ENCODE peak calls at places on chromosomes 3 and 15, in nine cellular contexts. W is neural progenitor cell; V is A549; Y is neural crest cell; J is CD8-positive, alpha-beta T cell; A is GM10248; N is dorsolateral prefrontal cortex; K is heart left ventricle; F is activated CD8-positive, alpha-beta T cell treated with anti-CD3 and anti-CD28 coated beads for 36 hours. Q is an unnamed sample.

GRCh38 chr3:117892991-117893390 is 1141.7 kb downstream of the IGSF11 start:
- DNase-seq in K (no peak), J (no peak), F (no peak), A (no peak), Y (no peak), W (no peak), V (no peak), N (no peak), Q (no peak)

GRCh38 chr15:63048986-63049665 is 6.6 kb downstream of the TPM1 start:
- DNase-seq in J (peak), K (peak), Y (peak), V (no peak), N (peak), W (peak), F (peak), A (peak), Q (no peak)

GRCh38 chr15:69143756-69144436 is 16.5 kb upstream of the GLCE start:
- DNase-seq in N (no peak), V (no peak), Y (no peak), F (no peak), K (no peak), A (no peak), J (no peak), W (no peak), Q (no peak)

GRCh38 chr15:25176991-25177954 is 222.5 kb downstream of the SNRPN start:
- DNase-seq in K (peak), A (no peak), W (no peak), N (peak), V (no peak), J (peak), Y (no peak), F (no peak), Q (peak)

GRCh38 chr3:141021261-141021660 is 29.9 kb upstream of the SPSB4 start:
- DNase-seq in N (no peak), V (no peak), F (no peak), A (no peak), K (no peak), J (no peak), Y (no peak), W (no peak), Q (no peak)

GRCh38 chr3:23263796-23264195 is 60.7 kb downstream of the UBE2E2 start:
- DNase-seq in V (peak), F (no peak), J (no peak), W (no peak), N (no peak), K (no peak), A (no peak), Y (no peak), Q (no peak)

GRCh38 chr3:100492810-100493140 is 356 bp downstream of the TMEM45A start:
- DNase-seq in J (no peak), K (no peak), F (no peak), A (no peak), W (no peak), N (no peak), Y (no peak), V (no peak), Q (no peak)

GRCh38 chr3:171460226-171461086 is at the start of gene TNIK:
- DNase-seq in N (peak), J (peak), Y (peak), V (peak), K (peak), A (peak), W (peak), F (peak), Q (peak)

GRCh38 chr15:39845582-39845981 is 62.9 kb upstream of the FSIP1 start:
- DNase-seq in A (peak), F (no peak), N (no peak), K (no peak), Y (no peak), V (no peak), J (no peak), W (no peak), Q (no peak)

GRCh38 chr3:149443545-149443912 is 31.0 kb upstream of the TM4SF4 start:
- DNase-seq in A (no peak), F (no peak), V (no peak), K (no peak), N (no peak), J (no peak), Y (no peak), W (no peak), Q (no peak)

GRCh38 chr3:29153811-29154210 is 127.1 kb upstream of the RBMS3 start:
- DNase-seq in W (no peak), V (no peak), K (no peak), N (no peak), F (peak), J (peak), Y (no peak), A (no peak), Q (no peak)

GRCh38 chr3:184715943-184716651 is 4.2 kb upstream of the MAGEF1 start:
- DNase-seq in F (no peak), V (no peak), N (no peak), Y (no peak), A (no peak), W (peak), J (no peak), K (no peak), Q (no peak)

GRCh38 chr3:149908558-149908957 is 62.1 kb downstream of the PFN2 start:
- DNase-seq in K (no peak), V (no peak), N (no peak), F (no peak), A (no peak), W (no peak), Y (no peak), J (no peak), Q (no peak)

GRCh38 chr3:24355806-24356205 is 138.8 kb downstream of the THRB start:
- DNase-seq in W (no peak), Y (no peak), J (no peak), N (no peak), V (no peak), F (no peak), A (no peak), K (no peak), Q (no peak)

GRCh38 chr15:62087671-62088360 is 21.0 kb downstream of the C2CD4A start:
- DNase-seq in A (no peak), K (no peak), F (peak), W (no peak), N (no peak), Y (no peak), V (no peak), J (no peak), Q (no peak)

GRCh38 chr15:85592148-85592547 is 202.6 kb downstream of the KLHL25 start:
- DNase-seq in N (no peak), W (no peak), K (no peak), F (no peak), J (no peak), Y (no peak), V (no peak), A (no peak), Q (no peak)

GRCh38 chr3:128062033-128062745 is 10.0 kb downstream of the SEC61A1 start:
- DNase-seq in J (no peak), W (no peak), V (no peak), Y (no peak), K (no peak), F (no peak), A (no peak), N (no peak), Q (no peak)

GRCh38 chr15:55654541-55654940 is 66.4 kb upstream of the PYGO1 start:
- DNase-seq in Y (no peak), N (no peak), A (no peak), K (no peak), J (no peak), V (no peak), W (no peak), F (no peak), Q (no peak)

GRCh38 chr15:46848704-46849103 is 868.6 kb upstream of the SEMA6D start:
- DNase-seq in J (no peak), V (no peak), Y (no peak), W (no peak), A (no peak), N (no peak), F (no peak), K (no peak), Q (no peak)

GRCh38 chr3:172268896-172269295 is 179.4 kb downstream of the GHSR start:
- DNase-seq in V (no peak), N (no peak), Y (no peak), A (no peak), J (no peak), W (no peak), K (no peak), F (no peak), Q (no peak)

GRCh38 chr3:107942244-107942643 is 148.6 kb downstream of the CD47 start:
- DNase-seq in W (no peak), V (no peak), Y (no peak), N (no peak), K (no peak), J (no peak), A (peak), F (peak), Q (no peak)

GRCh38 chr3:168053115-168053514 is 42.6 kb downstream of the GOLIM4 start:
- DNase-seq in W (no peak), A (no peak), V (no peak), Y (no peak), K (no peak), F (no peak), N (no peak), J (no peak), Q (no peak)

GRCh38 chr3:134427400-134428111 is 53.3 kb upstream of the AMOTL2 start:
- DNase-seq in K (no peak), N (no peak), W (no peak), A (no peak), F (no peak), Y (no peak), V (peak), J (no peak), Q (peak)

GRCh38 chr3:56269755-56270154 is 198.5 kb downstream of the ERC2 start:
- DNase-seq in A (no peak), K (no peak), Y (no peak), N (no peak), J (no peak), V (no peak), W (no peak), F (no peak), Q (no peak)

GRCh38 chr3:50221413-50222168 is 14.4 kb upstream of the GNAI2 start:
- DNase-seq in K (no peak), N (no peak), W (peak), A (no peak), V (no peak), J (peak), F (peak), Y (no peak), Q (no peak)

GRCh38 chr3:182565916-182566524 is 227.3 kb upstream of the ATP11B start:
- DNase-seq in Y (no peak), A (no peak), V (no peak), W (no peak), F (no peak), N (no peak), K (no peak), J (no peak), Q (no peak)

GRCh38 chr15:69974321-69974720 is 123.4 kb downstream of the TLE3 start:
- DNase-seq in F (no peak), J (no peak), W (no peak), N (no peak), K (no peak), V (no peak), Y (no peak), A (no peak), Q (no peak)

GRCh38 chr3:125366132-125366531 is 9.0 kb downstream of the ZNF148 start:
- DNase-seq in K (no peak), V (no peak), J (no peak), Y (no peak), W (no peak), F (no peak), N (no peak), A (no peak), Q (no peak)

GRCh38 chr15:34795267-34796081 is at the start of gene ACTC1:
- DNase-seq in J (no peak), A (no peak), Y (peak), F (no peak), K (peak), V (peak), N (no peak), W (peak), Q (peak)

GRCh38 chr3:99473321-99473751 is 165.1 kb upstream of the COL8A1 start:
- DNase-seq in F (no peak), N (no peak), J (no peak), Y (no peak), V (no peak), W (no peak), K (no peak), A (no peak), Q (no peak)

GRCh38 chr15:48222627-48223026 is 16.5 kb downstream of the SLC12A1 start:
- DNase-seq in A (no peak), K (no peak), F (no peak), N (no peak), J (no peak), Y (no peak), W (no peak), V (no peak), Q (no peak)

GRCh38 chr3:151426337-151426648 is 34.6 kb downstream of the IGSF10 start:
- DNase-seq in J (no peak), W (no peak), K (no peak), N (no peak), Y (no peak), A (peak), V (peak), F (peak), Q (no peak)

GRCh38 chr15:78923480-78924360 is 21.1 kb downstream of the CTSH start:
- DNase-seq in J (no peak), W (no peak), K (no peak), Y (no peak), V (no peak), A (no peak), N (no peak), F (no peak), Q (no peak)

GRCh38 chr15:100704281-100705055 is 102.1 kb downstream of the ASB7 start:
- DNase-seq in W (no peak), Y (no peak), F (no peak), N (no peak), V (no peak), J (no peak), A (no peak), K (no peak), Q (no peak)

GRCh38 chr3:71690222-71690821 is 34.9 kb downstream of the EIF4E3 start:
- DNase-seq in K (no peak), V (no peak), W (no peak), N (no peak), J (no peak), F (no peak), Y (no peak), A (no peak), Q (no peak)

GRCh38 chr3:71689305-71689704 is 35.9 kb downstream of the EIF4E3 start:
- DNase-seq in N (no peak), A (no peak), V (no peak), W (no peak), F (no peak), J (no peak), Y (no peak), K (no peak), Q (no peak)

GRCh38 chr3:71684752-71685151 is 40.5 kb downstream of the EIF4E3 start:
- DNase-seq in A (no peak), Y (no peak), N (peak), W (no peak), K (no peak), J (no peak), F (no peak), V (no peak), Q (no peak)

GRCh38 chr3:71685686-71686085 is 39.5 kb downstream of the EIF4E3 start:
- DNase-seq in F (no peak), Y (no peak), J (no peak), K (no peak), N (no peak), V (no peak), W (no peak), A (no peak), Q (no peak)

GRCh38 chr3:71688121-71688520 is 37.1 kb downstream of the EIF4E3 start:
- DNase-seq in W (no peak), A (no peak), K (no peak), J (no peak), Y (no peak), F (no peak), V (no peak), N (no peak), Q (no peak)
- TF ChIP-seq CTCF in W (no peak), A (no peak), K (no peak), J (no peak), Y (no peak), F (no peak), V (no peak), N (no peak), Q (no peak)

GRCh38 chr3:63333815-63334214 is 55.7 kb downstream of the SYNPR start:
- DNase-seq in V (no peak), N (no peak), Y (no peak), K (no peak), A (no peak), W (no peak), J (no peak), F (no peak), Q (no peak)
- TF ChIP-seq CTCF in V (no peak), N (peak), Y (peak), K (peak), A (no peak), W (peak), J (no peak), F (no peak), Q (no peak)

GRCh38 chr3:20739814-20740213 is 553.8 kb upstream of the SGO1 start:
- DNase-seq in K (no peak), Y (no peak), F (no peak), J (no peak), A (no peak), V (no peak), W (no peak), N (no peak), Q (no peak)
- TF ChIP-seq CTCF in K (peak), Y (no peak), F (no peak), J (no peak), A (no peak), V (no peak), W (peak), N (no peak), Q (no peak)

DNA sequence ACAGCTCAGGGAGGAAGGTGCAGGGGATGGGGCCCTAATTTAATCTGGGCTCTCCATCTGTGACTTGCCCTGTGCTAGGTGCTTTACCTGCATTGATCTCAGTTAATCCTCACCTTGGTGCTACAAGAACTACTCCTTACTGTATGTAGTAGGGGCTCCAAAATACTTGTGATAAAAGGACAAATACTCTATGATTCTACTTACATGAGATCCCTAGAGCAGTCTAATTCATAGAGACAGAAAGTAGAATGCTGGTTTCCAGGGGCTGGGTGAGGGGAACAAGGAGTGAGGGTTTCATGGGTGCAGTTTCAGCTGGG is 67.2 kb downstream of the SLC6A1 start:
- DNase-seq in K (no peak), Y (no peak), A (no peak), W (no peak), F (no peak), J (no peak), N (no peak), V (no peak), Q (no peak)
- TF ChIP-seq CTCF in K (no peak), Y (peak), A (no peak), W (no peak), F (peak), J (no peak), N (no peak), V (peak), Q (no peak)

Q was measured in tibial artery.